ENCODE peak calls at places on chromosome 13, in nine cellular contexts. K is cardiac muscle cell; J is fibroblast of the aortic adventitia; W is ELF-1; L is activated naive CD8-positive, alpha-beta T cell treated with anti-CD3 and anti-CD28 coated beads, Interleukin-2, amount 50 U/mL, for 24 hours; B is A172; N is H7; S is kidney glomerular epithelial cell; R is endothelial cell. Q is an unnamed sample.

GRCh38 chr13:81017525-81018152 is 676.7 kb upstream of the SPRY2 start:
- DNase-seq in K (peak; percentile 67), J (peak; percentile 72), W (no peak), L (no peak), B (peak; percentile 54), N (peak; percentile 19), S (peak; percentile 57), R (no peak), Q (peak; percentile 0)

GRCh38 chr13:113814435-113814821 is 49.4 kb downstream of the GAS6 start:
- DNase-seq in K (no peak), J (peak; percentile 57), W (no peak), L (no peak), B (peak; percentile 70), N (no peak), S (no peak), R (no peak), Q (no peak)

GRCh38 chr13:110200276-110200675 is 106.7 kb downstream of the COL4A1 start:
- DNase-seq in K (no peak), J (no peak), W (no peak), L (no peak), B (no peak), N (no peak), S (no peak), R (no peak), Q (no peak)

GRCh38 chr13:46134961-46135522 is 30.2 kb upstream of the CPB2 start:
- DNase-seq in K (peak; percentile 72), J (no peak), W (peak; percentile 87), L (no peak), B (no peak), N (peak; percentile 37), S (no peak), R (no peak), Q (peak; percentile 86)

GRCh38 chr13:51255556-51255955 is 33.4 kb downstream of the FAM124A start:
- DNase-seq in K (no peak), J (no peak), W (no peak), L (no peak), B (no peak), N (peak; percentile 69), S (no peak), R (no peak), Q (no peak)

GRCh38 chr13:38376551-38376950 is 26.9 kb downstream of the UFM1 start:
- DNase-seq in K (no peak), J (no peak), W (no peak), L (no peak), B (no peak), N (no peak), S (no peak), R (no peak), Q (no peak)

GRCh38 chr13:86559915-86560314 is 760.7 kb upstream of the SLITRK6 start:
- DNase-seq in K (no peak), J (no peak), W (no peak), L (no peak), B (no peak), N (no peak), S (no peak), R (no peak), Q (no peak)

GRCh38 chr13:40094056-40094455 is 438.6 kb downstream of the COG6 start:
- DNase-seq in K (no peak), J (no peak), W (no peak), L (no peak), B (no peak), N (no peak), S (peak; percentile 39), R (no peak), Q (no peak)

GRCh38 chr13:48653074-48654054 is at the start of gene CYSLTR2:
- DNase-seq in K (peak; percentile 9), J (peak; percentile 27), W (no peak), L (no peak), B (peak; percentile 18), N (no peak), S (no peak), R (no peak), Q (no peak)

GRCh38 chr13:80342541-80343371 is 1.8 kb upstream of the SPRY2 start:
- DNase-seq in K (peak; percentile 87), J (peak; percentile 73), W (peak; percentile 95), L (peak; percentile 81), B (peak; percentile 28), N (peak; percentile 85), S (peak; percentile 69), R (peak; percentile 95), Q (no peak)

GRCh38 chr13:83810136-83810535 is 72.1 kb downstream of the SLITRK1 start:
- DNase-seq in K (no peak), J (no peak), W (no peak), L (no peak), B (no peak), N (no peak), S (no peak), R (no peak), Q (no peak)

GRCh38 chr13:23323946-23324709 is 109.4 kb downstream of the SACS start:
- DNase-seq in K (no peak), J (no peak), W (peak; percentile 7), L (no peak), B (no peak), N (peak; percentile 22), S (no peak), R (no peak), Q (no peak)

GRCh38 chr13:40069173-40070044 is 413.9 kb downstream of the COG6 start:
- DNase-seq in K (peak; percentile 76), J (peak; percentile 82), W (peak; percentile 81), L (peak; percentile 80), B (peak; percentile 48), N (peak; percentile 52), S (peak; percentile 30), R (peak; percentile 77), Q (no peak)

GRCh38 chr13:111219306-111219705 is 101.1 kb upstream of the TEX29 start:
- DNase-seq in K (no peak), J (peak; percentile 75), W (no peak), L (no peak), B (no peak), N (no peak), S (no peak), R (no peak), Q (no peak)

GRCh38 chr13:100361504-100361903 is 227.1 kb downstream of the GGACT start:
- DNase-seq in K (no peak), J (peak; percentile 72), W (no peak), L (no peak), B (peak; percentile 46), N (no peak), S (no peak), R (no peak), Q (no peak)

GRCh38 chr13:24605923-24606372 is 74.3 kb upstream of the ATP12A start:
- DNase-seq in K (no peak), J (peak; percentile 48), W (peak; percentile 30), L (no peak), B (no peak), N (peak; percentile 42), S (no peak), R (no peak), Q (no peak)

GRCh38 chr13:113845723-113846638 is 17.9 kb downstream of the GAS6 start:
- DNase-seq in K (no peak), J (no peak), W (no peak), L (no peak), B (no peak), N (peak; percentile 22), S (peak; percentile 57), R (no peak), Q (no peak)

GRCh38 chr13:113783966-113784644 is 25.1 kb downstream of the TMEM255B start:
- DNase-seq in K (no peak), J (no peak), W (no peak), L (no peak), B (peak; percentile 29), N (no peak), S (no peak), R (no peak), Q (no peak)

GRCh38 chr13:59133903-59134302 is 1029.8 kb downstream of the DIAPH3 start:
- DNase-seq in K (no peak), J (no peak), W (no peak), L (no peak), B (no peak), N (peak; percentile 4), S (no peak), R (no peak), Q (no peak)

GRCh38 chr13:30107536-30108136 is 199.7 kb downstream of the KATNAL1 start:
- DNase-seq in K (no peak), J (peak; percentile 47), W (no peak), L (no peak), B (peak; percentile 28), N (no peak), S (peak; percentile 40), R (no peak), Q (peak; percentile 56)

GRCh38 chr13:108214511-108215383 is 589 bp downstream of the LIG4 start:
- DNase-seq in K (peak; percentile 47), J (no peak), W (peak; percentile 79), L (peak; percentile 7), B (no peak), N (peak; percentile 59), S (no peak), R (peak; percentile 13), Q (no peak)